ENCODE peak calls at places on chromosomes 16 and 17, in nine cellular contexts. One of them, this sample, is unnamed.

GRCh38 chr17:63798572-63799113 is 24.7 kb downstream of the DDX42 start:
- DNase-seq in anterior cingulate cortex: no peak
- DNase-seq in stimulated activated naive B cell treated with anti-CD40 and anti-IgM and Interleukin-4, amounts not matched to agents 10 μg/mL and 1 μg/mL and 100 μg/mL, for 72 hours: no peak
- DNase-seq in GM19239: no peak
- DNase-seq in dorsolateral prefrontal cortex: no peak
- DNase-seq in NCI-H2081: no peak
- DNase-seq in esophagus muscularis mucosa: no peak
- DNase-seq in HEK293T: no peak
- DNase-seq in left colon: no peak
- DNase-seq in this sample: no peak

GRCh38 chr17:57732062-57732461 is 13.0 kb downstream of the CCDC182 start:
- DNase-seq in stimulated activated naive B cell treated with anti-CD40 and anti-IgM and Interleukin-4, amounts not matched to agents 10 μg/mL and 1 μg/mL and 100 μg/mL, for 72 hours: no peak
- DNase-seq in anterior cingulate cortex: no peak
- DNase-seq in left colon: no peak
- DNase-seq in dorsolateral prefrontal cortex: no peak
- DNase-seq in HEK293T: no peak
- DNase-seq in esophagus muscularis mucosa: no peak
- DNase-seq in NCI-H2081: peak; percentile 27
- DNase-seq in GM19239: no peak
- DNase-seq in this sample: no peak

GRCh38 chr17:8109669-8110455 is 8.5 kb downstream of the ALOXE3 start:
- DNase-seq in anterior cingulate cortex: no peak
- DNase-seq in HEK293T: peak; percentile 79
- DNase-seq in dorsolateral prefrontal cortex: no peak
- DNase-seq in esophagus muscularis mucosa: no peak
- DNase-seq in NCI-H2081: peak; percentile 57
- DNase-seq in GM19239: peak; percentile 74
- DNase-seq in stimulated activated naive B cell treated with anti-CD40 and anti-IgM and Interleukin-4, amounts not matched to agents 10 μg/mL and 1 μg/mL and 100 μg/mL, for 72 hours: peak; percentile 60
- DNase-seq in left colon: peak; percentile 83
- DNase-seq in this sample: no peak

GRCh38 chr17:19702231-19702641 is 14.1 kb downstream of the SLC47A2 start:
- DNase-seq in HEK293T: peak; percentile 3
- DNase-seq in left colon: no peak
- DNase-seq in GM19239: no peak
- DNase-seq in NCI-H2081: no peak
- DNase-seq in stimulated activated naive B cell treated with anti-CD40 and anti-IgM and Interleukin-4, amounts not matched to agents 10 μg/mL and 1 μg/mL and 100 μg/mL, for 72 hours: no peak
- DNase-seq in esophagus muscularis mucosa: no peak
- DNase-seq in dorsolateral prefrontal cortex: no peak
- DNase-seq in anterior cingulate cortex: no peak
- DNase-seq in this sample: peak; percentile 80

GRCh38 chr16:83744521-83744981 is 63.2 kb upstream of the HSBP1 start:
- DNase-seq in anterior cingulate cortex: peak; percentile 16
- DNase-seq in left colon: peak; percentile 4
- DNase-seq in dorsolateral prefrontal cortex: no peak
- DNase-seq in esophagus muscularis mucosa: no peak
- DNase-seq in NCI-H2081: no peak
- DNase-seq in HEK293T: no peak
- DNase-seq in stimulated activated naive B cell treated with anti-CD40 and anti-IgM and Interleukin-4, amounts not matched to agents 10 μg/mL and 1 μg/mL and 100 μg/mL, for 72 hours: peak; percentile 61
- DNase-seq in GM19239: no peak
- DNase-seq in this sample: peak; percentile 38

GRCh38 chr16:47045023-47045422 is 71.5 kb upstream of the DNAJA2 start:
- DNase-seq in dorsolateral prefrontal cortex: no peak
- DNase-seq in esophagus muscularis mucosa: no peak
- DNase-seq in HEK293T: no peak
- DNase-seq in NCI-H2081: no peak
- DNase-seq in anterior cingulate cortex: no peak
- DNase-seq in GM19239: no peak
- DNase-seq in stimulated activated naive B cell treated with anti-CD40 and anti-IgM and Interleukin-4, amounts not matched to agents 10 μg/mL and 1 μg/mL and 100 μg/mL, for 72 hours: no peak
- DNase-seq in left colon: no peak
- DNase-seq in this sample: peak; percentile 46

GRCh38 chr17:38852771-38853291 is 690 bp downstream of the RPL23 start:
- DNase-seq in HEK293T: no peak
- DNase-seq in NCI-H2081: peak; percentile 30
- DNase-seq in stimulated activated naive B cell treated with anti-CD40 and anti-IgM and Interleukin-4, amounts not matched to agents 10 μg/mL and 1 μg/mL and 100 μg/mL, for 72 hours: no peak
- DNase-seq in esophagus muscularis mucosa: no peak
- DNase-seq in dorsolateral prefrontal cortex: no peak
- DNase-seq in left colon: no peak
- DNase-seq in anterior cingulate cortex: no peak
- DNase-seq in GM19239: no peak
- DNase-seq in this sample: no peak

GRCh38 chr16:68786685-68787418 is 49.8 kb downstream of the CDH1 start:
- DNase-seq in NCI-H2081: peak; percentile 61
- DNase-seq in left colon: peak; percentile 16
- DNase-seq in stimulated activated naive B cell treated with anti-CD40 and anti-IgM and Interleukin-4, amounts not matched to agents 10 μg/mL and 1 μg/mL and 100 μg/mL, for 72 hours: no peak
- DNase-seq in anterior cingulate cortex: peak; percentile 81
- DNase-seq in HEK293T: no peak
- DNase-seq in dorsolateral prefrontal cortex: peak; percentile 90
- DNase-seq in GM19239: no peak
- DNase-seq in esophagus muscularis mucosa: no peak
- DNase-seq in this sample: peak; percentile 100

GRCh38 chr16:67661101-67661661 is 421 bp downstream of the PARD6A start:
- DNase-seq in GM19239: no peak
- DNase-seq in esophagus muscularis mucosa: no peak
- DNase-seq in NCI-H2081: peak; percentile 4
- DNase-seq in left colon: no peak
- DNase-seq in HEK293T: no peak
- DNase-seq in dorsolateral prefrontal cortex: no peak
- DNase-seq in anterior cingulate cortex: no peak
- DNase-seq in stimulated activated naive B cell treated with anti-CD40 and anti-IgM and Interleukin-4, amounts not matched to agents 10 μg/mL and 1 μg/mL and 100 μg/mL, for 72 hours: no peak
- DNase-seq in this sample: no peak

GRCh38 chr17:28467456-28468025 is 5.9 kb upstream of the SLC13A2 start:
- DNase-seq in esophagus muscularis mucosa: no peak
- DNase-seq in GM19239: no peak
- DNase-seq in dorsolateral prefrontal cortex: no peak
- DNase-seq in HEK293T: no peak
- DNase-seq in stimulated activated naive B cell treated with anti-CD40 and anti-IgM and Interleukin-4, amounts not matched to agents 10 μg/mL and 1 μg/mL and 100 μg/mL, for 72 hours: no peak
- DNase-seq in left colon: no peak
- DNase-seq in NCI-H2081: no peak
- DNase-seq in anterior cingulate cortex: no peak
- DNase-seq in this sample: peak; percentile 21

This sample was measured in foreskin melanocyte.